ENCODE peak calls at places on chromosomes 13 and 19, in eight cellular contexts. C, V, H, F, N, P, X and L are unnamed samples.

GRCh38 chr19:53409505-53410204 is 14.7 kb downstream of the ZNF765 start:
- DNase-seq in C (no peak), X (no peak), V (no peak), P (no peak), N (no peak), F (no peak), H (no peak), L (no peak)

GRCh38 chr19:27679905-27680304 is 1533.0 kb downstream of the UQCRFS1 start:
- DNase-seq in P (no peak), N (no peak), C (no peak), V (no peak), X (no peak), F (no peak), H (no peak), L (no peak)

GRCh38 chr19:5706876-5707573 is 12.9 kb downstream of the LONP1 start:
- DNase-seq in V (no peak), N (no peak), X (no peak), F (no peak), P (no peak), H (no peak), C (no peak), L (no peak)

GRCh38 chr19:49684251-49684982 is 5.0 kb upstream of the ADM5 start:
- DNase-seq in F (no peak), P (no peak), C (no peak), X (no peak), V (no peak), N (no peak), H (no peak), L (no peak)

GRCh38 chr13:111043575-111043982 is 71.5 kb upstream of the ARHGEF7 start:
- DNase-seq in P (no peak), X (no peak), C (no peak), N (no peak), V (no peak), F (no peak), H (no peak), L (no peak)

GRCh38 chr13:73171242-73171641 is 112.4 kb downstream of the KLF5 start:
- DNase-seq in F (no peak), C (no peak), V (no peak), N (no peak), H (no peak), P (no peak), X (no peak), L (no peak)

GRCh38 chr13:34462843-34463242 is 479.2 kb upstream of the NBEA start:
- DNase-seq in V (no peak), N (no peak), C (no peak), X (no peak), H (no peak), F (no peak), P (no peak), L (no peak)

GRCh38 chr19:31018951-31019350 is 330.3 kb downstream of the TSHZ3 start:
- DNase-seq in P (no peak), F (no peak), N (no peak), V (no peak), C (no peak), H (no peak), X (no peak), L (no peak)

GRCh38 chr13:107203146-107203847 is 635.4 kb upstream of the ARGLU1 start:
- DNase-seq in V (no peak), H (no peak), X (peak; percentile 1), P (no peak), N (no peak), F (no peak), C (no peak), L (no peak)

GRCh38 chr13:46385946-46386345 is 1.1 kb downstream of the RUBCNL start:
- DNase-seq in H (no peak), C (no peak), F (no peak), P (no peak), N (no peak), V (no peak), X (peak; percentile 62), L (no peak)

GRCh38 chr13:99967498-99967883 is 4.1 kb downstream of the ZIC5 start:
- DNase-seq in F (no peak), X (no peak), P (no peak), H (no peak), C (no peak), V (no peak), N (no peak), L (no peak)

GRCh38 chr19:9721861-9722260 is 46.7 kb downstream of the ZNF846 start:
- DNase-seq in N (no peak), C (no peak), P (no peak), H (no peak), V (no peak), X (no peak), F (no peak), L (no peak)

GRCh38 chr19:12866416-12867119 is 14.7 kb downstream of the DNASE2 start:
- DNase-seq in C (no peak), X (no peak), H (no peak), V (no peak), F (no peak), P (no peak), N (no peak), L (no peak)

GRCh38 chr19:35207391-35207871 is 21.1 kb downstream of the FAM187B start:
- DNase-seq in C (no peak), N (no peak), H (peak; percentile 51), X (no peak), F (peak; percentile 54), V (no peak), P (no peak), L (no peak)

GRCh38 chr13:34435338-34435737 is 506.7 kb upstream of the NBEA start:
- DNase-seq in P (no peak), C (no peak), F (no peak), N (no peak), H (no peak), X (no peak), V (no peak), L (no peak)

GRCh38 chr13:31663880-31664585 is 75.3 kb upstream of the RXFP2 start:
- DNase-seq in N (no peak), C (no peak), P (no peak), V (no peak), X (no peak), H (no peak), F (no peak), L (no peak)

GRCh38 chr19:54162241-54162805 is 2.8 kb upstream of the LENG1 start:
- DNase-seq in N (peak; percentile 64), H (peak; percentile 73), F (peak; percentile 83), V (peak; percentile 59), P (peak; percentile 73), X (peak; percentile 91), C (peak; percentile 74), L (peak; percentile 50)

GRCh38 chr19:11142528-11143171 is 12.9 kb downstream of the SPC24 start:
- DNase-seq in P (peak; percentile 86), F (peak; percentile 92), X (no peak), V (no peak), C (no peak), N (no peak), H (no peak), L (no peak)

GRCh38 chr19:43809762-43810696 is 7.8 kb upstream of the LYPD5 start:
- DNase-seq in V (no peak), N (no peak), F (no peak), X (peak; percentile 81), P (no peak), H (no peak), C (peak; percentile 58), L (no peak)

GRCh38 chr13:49308104-49308875 is 60.6 kb downstream of the CDADC1 start:
- DNase-seq in N (no peak), P (peak; percentile 83), V (no peak), H (no peak), C (no peak), X (no peak), F (peak; percentile 85), L (no peak)

GRCh38 chr19:15124572-15125231 is 17.5 kb downstream of the SYDE1 start:
- DNase-seq in H (no peak), N (no peak), P (no peak), C (no peak), X (peak; percentile 26), V (no peak), F (peak; percentile 49), L (no peak)

GRCh38 chr13:33869005-33869404 is 51.1 kb downstream of the RFC3 start:
- DNase-seq in F (no peak), N (no peak), P (no peak), C (no peak), V (no peak), H (no peak), X (no peak), L (no peak)

GRCh38 chr13:98429977-98430785 is 146.7 kb downstream of the STK24 start:
- DNase-seq in V (no peak), N (no peak), H (no peak), F (no peak), P (no peak), X (no peak), C (no peak), L (no peak)

GRCh38 chr19:11106477-11106876 is 17.2 kb downstream of the LDLR start:
- DNase-seq in C (no peak), N (no peak), V (no peak), X (no peak), F (no peak), H (no peak), P (no peak), L (no peak)

GRCh38 chr13:67120872-67121531 is 109.1 kb downstream of the PCDH9 start:
- DNase-seq in C (no peak), V (no peak), P (no peak), X (no peak), F (no peak), N (no peak), H (no peak), L (no peak)

GRCh38 chr19:58001895-58002369 is 688 bp downstream of the ZNF606 start:
- DNase-seq in X (no peak), C (no peak), H (no peak), N (no peak), V (no peak), P (no peak), F (no peak), L (no peak)

GRCh38 chr19:13849991-13850909 is 26.7 kb upstream of the NANOS3 start:
- DNase-seq in F (peak; percentile 82), H (no peak), C (peak; percentile 81), V (peak; percentile 66), P (peak; percentile 77), N (no peak), X (no peak), L (no peak)

GRCh38 chr13:109785892-109786450 is 412 bp downstream of the IRS2 start:
- DNase-seq in N (no peak), X (no peak), C (no peak), F (no peak), V (no peak), H (no peak), P (no peak), L (no peak)

GRCh38 chr19:42284066-42284501 is 15.0 kb downstream of the CIC start:
- DNase-seq in F (peak; percentile 84), X (peak; percentile 86), C (peak; percentile 84), V (peak; percentile 68), P (peak; percentile 49), N (peak; percentile 72), H (peak; percentile 80), L (no peak)

GRCh38 chr13:103815619-103816018 is 749.4 kb upstream of the SLC10A2 start:
- DNase-seq in V (no peak), F (no peak), X (no peak), C (no peak), P (no peak), N (no peak), H (no peak), L (no peak)

GRCh38 chr19:12731337-12731736 is 3.1 kb downstream of the TRIR start:
- DNase-seq in X (no peak), H (no peak), P (no peak), F (no peak), C (no peak), V (no peak), N (no peak), L (no peak)

GRCh38 chr19:54523403-54523802 is 20.8 kb downstream of the LAIR2 start:
- DNase-seq in N (no peak), P (no peak), H (no peak), V (no peak), X (no peak), F (no peak), C (no peak), L (no peak)

GRCh38 chr13:27634231-27634630 is 12.5 kb downstream of the POLR1D start:
- DNase-seq in V (no peak), N (no peak), F (peak; percentile 48), P (no peak), H (no peak), X (no peak), C (no peak), L (no peak)

GRCh38 chr13:26977541-26977940 is 194.1 kb downstream of the USP12 start:
- DNase-seq in F (no peak), V (no peak), X (no peak), H (no peak), N (no peak), P (no peak), C (no peak), L (no peak)